ENCODE peak calls at places on chromosomes 6 and 20, in eight cellular contexts. P is heart right ventricle; E is stimulated activated naive B cell treated with anti-CD40 and anti-IgM and Interleukin-4, amounts not matched to agents 10 μg/mL and 1 μg/mL and 100 μg/mL, for 72 hours; D is activated T-helper 17 cell treated with anti-CD3 and anti-CD28 coated beads, Interleukin-2, amount 50 U/mL, for 72 hours; Q is A549; T is activated CD4-positive, CD25-positive, alpha-beta regulatory T cell treated with anti-CD3 and anti-CD28 coated beads, Interleukin-2, amount 50 U/mL, for 24 hours; A is PC-3; K is left ventricle myocardium superior. O is an unnamed sample.

GRCh38 chr6:43758617-43759050 is 11.4 kb upstream of the VEGFA start:
- ATAC-seq in E (peak; percentile 64), T (no peak), D (peak; percentile 66), Q (peak; percentile 85), A (peak; percentile 42), K (peak; percentile 75), P (peak; percentile 69), O (peak; percentile 34)

GRCh38 chr6:87407531-87407895 is 259 bp upstream of the CFAP206 start:
- ATAC-seq in T (no peak), E (peak; percentile 3), P (peak; percentile 67), K (peak; percentile 69), D (peak; percentile 30), A (peak; percentile 50), Q (peak; percentile 81), O (peak; percentile 9)

GRCh38 chr20:1377341-1377871 is 15.4 kb downstream of the FKBP1A start:
- ATAC-seq in Q (no peak), E (peak; percentile 88), D (peak; percentile 83), T (peak; percentile 84), A (no peak), P (no peak), K (no peak), O (peak; percentile 84)

GRCh38 chr6:57094689-57095088 is 4.7 kb downstream of the ZNF451 start:
- ATAC-seq in Q (no peak), K (no peak), A (no peak), D (no peak), E (no peak), P (no peak), T (no peak), O (no peak)

GRCh38 chr6:158649289-158650143 is at the start of gene SYTL3:
- ATAC-seq in E (peak; percentile 73), D (peak; percentile 67), A (no peak), P (peak; percentile 56), T (peak; percentile 64), Q (no peak), K (no peak), O (peak; percentile 82)

GRCh38 chr20:46210672-46211330 is 92.7 kb downstream of the CD40 start:
- ATAC-seq in T (no peak), E (no peak), Q (no peak), D (no peak), P (no peak), K (no peak), A (no peak), O (no peak)

GRCh38 chr6:4102687-4103244 is 23.8 kb upstream of the FAM217A start:
- ATAC-seq in Q (no peak), D (no peak), A (no peak), E (no peak), T (no peak), K (no peak), P (no peak), O (no peak)

GRCh38 chr20:36819662-36820061 is 46.1 kb upstream of the DSN1 start:
- ATAC-seq in K (peak; percentile 30), E (no peak), A (no peak), P (peak; percentile 38), Q (no peak), D (no peak), T (no peak), O (no peak)

GRCh38 chr6:56916849-56917551 is 37.9 kb upstream of the BEND6 start:
- ATAC-seq in Q (no peak), D (no peak), K (no peak), A (no peak), E (no peak), P (no peak), T (no peak), O (peak; percentile 31)

GRCh38 chr20:48210111-48211029 is 425.1 kb upstream of the SULF2 start:
- ATAC-seq in K (no peak), T (no peak), A (no peak), Q (no peak), E (no peak), P (no peak), D (no peak), O (no peak)

GRCh38 chr20:41509801-41510200 is 108.4 kb downstream of the CHD6 start:
- ATAC-seq in D (no peak), K (peak; percentile 86), P (peak; percentile 66), A (no peak), T (no peak), E (no peak), Q (no peak), O (no peak)

GRCh38 chr20:64161595-64162238 is 2.5 kb upstream of the MYT1 start:
- ATAC-seq in D (no peak), E (peak; percentile 65), Q (peak; percentile 67), K (peak; percentile 85), P (peak; percentile 72), T (no peak), A (no peak), O (peak; percentile 52)

GRCh38 chr6:165484178-165484889 is 174.9 kb upstream of the C6orf118 start:
- ATAC-seq in A (no peak), D (no peak), T (no peak), Q (no peak), E (no peak), K (no peak), P (no peak), O (no peak)

GRCh38 chr6:30830438-30830837 is 53.9 kb upstream of the DDR1 start:
- ATAC-seq in T (no peak), A (no peak), K (no peak), D (no peak), Q (no peak), E (no peak), P (no peak), O (no peak)

GRCh38 chr20:38214871-38215788 is 45.4 kb downstream of the KIAA1755 start:
- ATAC-seq in A (no peak), D (no peak), T (no peak), K (no peak), P (no peak), E (no peak), Q (peak; percentile 41), O (no peak)

GRCh38 chr6:36928547-36928918 is 26.0 kb upstream of the PI16 start:
- ATAC-seq in T (no peak), A (no peak), Q (no peak), D (no peak), P (peak; percentile 55), K (peak; percentile 42), E (no peak), O (no peak)

GRCh38 chr20:3172933-3173581 is at the start of gene LZTS3:
- ATAC-seq in T (peak; percentile 75), E (peak; percentile 74), P (peak; percentile 79), A (peak; percentile 32), K (peak; percentile 59), D (peak; percentile 76), Q (peak; percentile 51), O (peak; percentile 82)

GRCh38 chr6:32854376-32855178 is 585 bp downstream of the PSMB9 start:
- ATAC-seq in E (peak; percentile 28), D (peak; percentile 22), K (peak; percentile 36), P (peak; percentile 63), Q (peak; percentile 4), A (no peak), T (peak; percentile 31), O (peak; percentile 54)

GRCh38 chr6:156822747-156823206 is 45.6 kb downstream of the ARID1B start:
- ATAC-seq in T (no peak), E (no peak), Q (peak; percentile 24), P (peak; percentile 62), D (no peak), K (peak; percentile 62), A (no peak), O (peak; percentile 32)

GRCh38 chr6:158870418-158870957 is 51.3 kb upstream of the EZR start:
- ATAC-seq in K (no peak), A (no peak), E (peak; percentile 55), T (peak; percentile 71), D (peak; percentile 76), P (no peak), Q (no peak), O (peak; percentile 50)